ENCODE peak calls at places on chromosomes 1 and 21, in nine cellular contexts. One of them, this sample, is unnamed.

GRCh38 chr1:181100015-181100905 is 11.8 kb downstream of the IER5 start:
- DNase-seq in uterus: no peak
- DNase-seq in foreskin keratinocyte: peak; percentile 89
- DNase-seq in lung: no peak
- DNase-seq in hepatocyte: no peak
- DNase-seq in Peyer's patch: no peak
- DNase-seq in cardiac muscle cell: no peak
- DNase-seq in OCI-LY7: no peak
- DNase-seq in HCT116: no peak
- DNase-seq in this sample: no peak

GRCh38 chr1:183030053-183030452 is 6.8 kb downstream of the LAMC1 start:
- DNase-seq in cardiac muscle cell: no peak
- DNase-seq in lung: no peak
- DNase-seq in OCI-LY7: no peak
- DNase-seq in Peyer's patch: no peak
- DNase-seq in uterus: no peak
- DNase-seq in hepatocyte: peak; percentile 48
- DNase-seq in HCT116: no peak
- DNase-seq in foreskin keratinocyte: no peak
- DNase-seq in this sample: no peak

GRCh38 chr1:236888126-236888525 is 93.0 kb downstream of the MTR start:
- DNase-seq in uterus: no peak
- DNase-seq in HCT116: no peak
- DNase-seq in foreskin keratinocyte: no peak
- DNase-seq in lung: no peak
- DNase-seq in cardiac muscle cell: no peak
- DNase-seq in hepatocyte: no peak
- DNase-seq in Peyer's patch: no peak
- DNase-seq in OCI-LY7: no peak
- DNase-seq in this sample: no peak

GRCh38 chr1:3012511-3013291 is 8.6 kb upstream of the ACTRT2 start:
- DNase-seq in OCI-LY7: peak; percentile 25
- DNase-seq in lung: peak; percentile 40
- DNase-seq in cardiac muscle cell: no peak
- DNase-seq in HCT116: no peak
- DNase-seq in foreskin keratinocyte: no peak
- DNase-seq in uterus: no peak
- DNase-seq in hepatocyte: peak; percentile 63
- DNase-seq in Peyer's patch: peak; percentile 69
- DNase-seq in this sample: peak; percentile 48

GRCh38 chr1:229990326-229990725 is 76.7 kb upstream of the GALNT2 start:
- DNase-seq in cardiac muscle cell: no peak
- DNase-seq in hepatocyte: no peak
- DNase-seq in Peyer's patch: no peak
- DNase-seq in foreskin keratinocyte: no peak
- DNase-seq in uterus: no peak
- DNase-seq in lung: no peak
- DNase-seq in HCT116: no peak
- DNase-seq in OCI-LY7: no peak
- DNase-seq in this sample: no peak

GRCh38 chr1:224641030-224641429 is 24.9 kb downstream of the CNIH3 start:
- DNase-seq in hepatocyte: peak; percentile 26
- DNase-seq in lung: no peak
- DNase-seq in foreskin keratinocyte: no peak
- DNase-seq in Peyer's patch: no peak
- DNase-seq in cardiac muscle cell: no peak
- DNase-seq in HCT116: peak; percentile 33
- DNase-seq in uterus: no peak
- DNase-seq in OCI-LY7: peak; percentile 20
- DNase-seq in this sample: no peak

GRCh38 chr21:22225299-22225698 is 1227.1 kb downstream of the NCAM2 start:
- DNase-seq in OCI-LY7: no peak
- DNase-seq in lung: no peak
- DNase-seq in uterus: no peak
- DNase-seq in cardiac muscle cell: no peak
- DNase-seq in Peyer's patch: no peak
- DNase-seq in HCT116: no peak
- DNase-seq in hepatocyte: no peak
- DNase-seq in foreskin keratinocyte: no peak
- DNase-seq in this sample: no peak

GRCh38 chr1:184504012-184504694 is 117.3 kb downstream of the C1orf21 start:
- DNase-seq in HCT116: no peak
- DNase-seq in uterus: no peak
- DNase-seq in OCI-LY7: no peak
- DNase-seq in cardiac muscle cell: no peak
- DNase-seq in foreskin keratinocyte: no peak
- DNase-seq in lung: no peak
- DNase-seq in Peyer's patch: no peak
- DNase-seq in hepatocyte: no peak
- DNase-seq in this sample: no peak

GRCh38 chr1:38045431-38046332 is 911 bp downstream of the POU3F1 start:
- DNase-seq in cardiac muscle cell: peak; percentile 35
- DNase-seq in OCI-LY7: no peak
- DNase-seq in hepatocyte: no peak
- DNase-seq in lung: no peak
- DNase-seq in uterus: no peak
- DNase-seq in HCT116: no peak
- DNase-seq in Peyer's patch: no peak
- DNase-seq in foreskin keratinocyte: peak; percentile 40
- DNase-seq in this sample: no peak

GRCh38 chr1:202584707-202585590 is 125.3 kb downstream of the SYT2 start:
- DNase-seq in Peyer's patch: no peak
- DNase-seq in lung: no peak
- DNase-seq in uterus: no peak
- DNase-seq in OCI-LY7: no peak
- DNase-seq in HCT116: no peak
- DNase-seq in hepatocyte: no peak
- DNase-seq in cardiac muscle cell: no peak
- DNase-seq in foreskin keratinocyte: no peak
- DNase-seq in this sample: no peak

GRCh38 chr21:35527358-35527757 is 478.3 kb upstream of the RUNX1 start:
- DNase-seq in OCI-LY7: no peak
- DNase-seq in Peyer's patch: no peak
- DNase-seq in lung: no peak
- DNase-seq in hepatocyte: no peak
- DNase-seq in uterus: no peak
- DNase-seq in foreskin keratinocyte: no peak
- DNase-seq in cardiac muscle cell: no peak
- DNase-seq in HCT116: no peak
- DNase-seq in this sample: no peak

GRCh38 chr1:26696645-26697440 is 1.0 kb downstream of the ARID1A start:
- DNase-seq in lung: peak; percentile 45
- DNase-seq in Peyer's patch: peak; percentile 75
- DNase-seq in foreskin keratinocyte: no peak
- DNase-seq in cardiac muscle cell: peak; percentile 44
- DNase-seq in HCT116: no peak
- DNase-seq in hepatocyte: peak; percentile 57
- DNase-seq in OCI-LY7: peak; percentile 72
- DNase-seq in uterus: peak; percentile 31
- DNase-seq in this sample: peak; percentile 39

GRCh38 chr1:215376544-215377264 is 190.4 kb upstream of the KCTD3 start:
- DNase-seq in lung: no peak
- DNase-seq in cardiac muscle cell: no peak
- DNase-seq in foreskin keratinocyte: no peak
- DNase-seq in Peyer's patch: no peak
- DNase-seq in HCT116: no peak
- DNase-seq in uterus: no peak
- DNase-seq in hepatocyte: no peak
- DNase-seq in OCI-LY7: no peak
- DNase-seq in this sample: no peak

GRCh38 chr1:29719253-29719652 is 482.9 kb downstream of the PTPRU start:
- DNase-seq in foreskin keratinocyte: no peak
- DNase-seq in lung: no peak
- DNase-seq in OCI-LY7: no peak
- DNase-seq in hepatocyte: no peak
- DNase-seq in HCT116: no peak
- DNase-seq in uterus: no peak
- DNase-seq in cardiac muscle cell: no peak
- DNase-seq in Peyer's patch: no peak
- DNase-seq in this sample: no peak

GRCh38 chr21:34589511-34590282 is 25.2 kb downstream of the RCAN1 start:
- DNase-seq in cardiac muscle cell: no peak
- DNase-seq in hepatocyte: no peak
- DNase-seq in OCI-LY7: no peak
- DNase-seq in foreskin keratinocyte: no peak
- DNase-seq in Peyer's patch: no peak
- DNase-seq in lung: no peak
- DNase-seq in uterus: no peak
- DNase-seq in HCT116: no peak
- DNase-seq in this sample: no peak

GRCh38 chr1:160622885-160623633 is 23.8 kb downstream of the SLAMF1 start:
- DNase-seq in OCI-LY7: peak; percentile 56
- DNase-seq in foreskin keratinocyte: no peak
- DNase-seq in HCT116: no peak
- DNase-seq in uterus: no peak
- DNase-seq in Peyer's patch: no peak
- DNase-seq in cardiac muscle cell: no peak
- DNase-seq in lung: no peak
- DNase-seq in hepatocyte: no peak
- DNase-seq in this sample: no peak

GRCh38 chr1:101996830-101997485 is at the start of gene OLFM3:
- DNase-seq in HCT116: no peak
- DNase-seq in cardiac muscle cell: peak; percentile 93
- DNase-seq in uterus: no peak
- DNase-seq in Peyer's patch: no peak
- DNase-seq in lung: no peak
- DNase-seq in foreskin keratinocyte: peak; percentile 6
- DNase-seq in hepatocyte: peak; percentile 82
- DNase-seq in OCI-LY7: no peak
- DNase-seq in this sample: no peak

GRCh38 chr1:41683681-41684500 is 199.4 kb upstream of the EDN2 start:
- DNase-seq in foreskin keratinocyte: no peak
- DNase-seq in Peyer's patch: peak; percentile 64
- DNase-seq in OCI-LY7: no peak
- DNase-seq in lung: no peak
- DNase-seq in HCT116: no peak
- DNase-seq in uterus: no peak
- DNase-seq in hepatocyte: no peak
- DNase-seq in cardiac muscle cell: no peak
- DNase-seq in this sample: no peak

GRCh38 chr1:24413350-24414163 is at the start of gene STPG1:
- DNase-seq in Peyer's patch: peak; percentile 92
- DNase-seq in OCI-LY7: peak; percentile 84
- DNase-seq in hepatocyte: peak; percentile 87
- DNase-seq in foreskin keratinocyte: peak; percentile 84
- DNase-seq in lung: peak; percentile 86
- DNase-seq in uterus: peak; percentile 79
- DNase-seq in HCT116: peak; percentile 92
- DNase-seq in cardiac muscle cell: peak; percentile 86
- DNase-seq in this sample: peak; percentile 76

DNA sequence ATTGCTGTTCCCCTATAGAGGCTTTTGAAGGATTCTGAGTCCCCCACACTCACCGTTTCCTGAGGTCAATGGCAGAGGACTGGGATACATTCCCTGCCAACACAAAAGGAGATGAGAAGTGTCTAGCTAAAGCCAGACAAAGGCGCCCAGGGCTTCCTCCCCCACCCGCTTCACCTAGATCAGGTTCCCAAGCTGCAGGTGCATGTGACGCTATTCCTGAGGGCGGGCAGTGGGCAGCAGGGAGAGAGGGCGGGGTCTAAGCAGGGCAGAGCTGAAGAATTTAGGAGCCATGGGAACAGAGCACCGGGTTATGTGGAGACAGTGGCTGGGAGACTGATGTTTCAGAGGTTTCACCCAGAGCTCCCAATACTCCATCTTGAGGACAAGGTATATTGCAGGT is 6.0 kb upstream of the ARHGEF2 start:
- DNase-seq in HCT116: no peak
- DNase-seq in uterus: no peak
- DNase-seq in hepatocyte: no peak
- DNase-seq in cardiac muscle cell: no peak
- DNase-seq in OCI-LY7: no peak
- DNase-seq in foreskin keratinocyte: no peak
- DNase-seq in lung: no peak
- DNase-seq in Peyer's patch: no peak
- DNase-seq in this sample: no peak
- H3K27ac ChIP-seq in HCT116: no peak overlapping the region
- H3K27ac ChIP-seq in uterus: peak overlapping the region; percentile 99
- H3K27ac ChIP-seq in hepatocyte: peak overlapping the region; percentile 61
- H3K27ac ChIP-seq in cardiac muscle cell: no peak overlapping the region
- H3K27ac ChIP-seq in OCI-LY7: peak overlapping the region; percentile 94
- H3K27ac ChIP-seq in foreskin keratinocyte: no peak overlapping the region
- H3K27ac ChIP-seq in lung: peak overlapping the region; percentile 73
- H3K27ac ChIP-seq in Peyer's patch: peak overlapping the region; percentile 96
- H3K27ac ChIP-seq in this sample: peak overlapping the region; percentile 99

GRCh38 chr1:231369282-231369681 is 31.2 kb downstream of the SPRTN start:
- DNase-seq in cardiac muscle cell: no peak
- DNase-seq in OCI-LY7: no peak
- DNase-seq in Peyer's patch: no peak
- DNase-seq in hepatocyte: no peak
- DNase-seq in uterus: no peak
- DNase-seq in lung: no peak
- DNase-seq in foreskin keratinocyte: no peak
- DNase-seq in HCT116: no peak
- DNase-seq in this sample: no peak
- TF ChIP-seq CTCF in cardiac muscle cell: peak; percentile 7
- TF ChIP-seq CTCF in OCI-LY7: no peak
- TF ChIP-seq CTCF in Peyer's patch: no peak
- TF ChIP-seq CTCF in hepatocyte: no peak
- TF ChIP-seq CTCF in uterus: no peak
- TF ChIP-seq CTCF in lung: no peak
- TF ChIP-seq CTCF in foreskin keratinocyte: peak; percentile 49
- TF ChIP-seq CTCF in HCT116: no peak
- TF ChIP-seq CTCF in this sample: no peak

GRCh38 chr1:55512467-55512866 is 297.3 kb upstream of the USP24 start:
- DNase-seq in cardiac muscle cell: no peak
- DNase-seq in Peyer's patch: no peak
- DNase-seq in HCT116: no peak
- DNase-seq in lung: no peak
- DNase-seq in OCI-LY7: no peak
- DNase-seq in uterus: no peak
- DNase-seq in foreskin keratinocyte: no peak
- DNase-seq in hepatocyte: no peak
- DNase-seq in this sample: no peak
- H3K27ac ChIP-seq in cardiac muscle cell: no peak overlapping the region
- H3K27ac ChIP-seq in Peyer's patch: no peak overlapping the region
- H3K27ac ChIP-seq in HCT116: no peak overlapping the region
- H3K27ac ChIP-seq in lung: no peak overlapping the region
- H3K27ac ChIP-seq in OCI-LY7: no peak overlapping the region
- H3K27ac ChIP-seq in uterus: no peak overlapping the region
- H3K27ac ChIP-seq in foreskin keratinocyte: no peak overlapping the region
- H3K27ac ChIP-seq in hepatocyte: no peak overlapping the region
- H3K27ac ChIP-seq in this sample: no peak overlapping the region

GRCh38 chr1:221832617-221833016 is 90.7 kb upstream of the DUSP10 start:
- DNase-seq in OCI-LY7: no peak
- DNase-seq in lung: no peak
- DNase-seq in foreskin keratinocyte: peak; percentile 85
- DNase-seq in cardiac muscle cell: no peak
- DNase-seq in Peyer's patch: no peak
- DNase-seq in hepatocyte: no peak
- DNase-seq in HCT116: no peak
- DNase-seq in uterus: no peak
- DNase-seq in this sample: peak; percentile 33
- TF ChIP-seq CTCF in OCI-LY7: no peak
- TF ChIP-seq CTCF in lung: no peak
- TF ChIP-seq CTCF in foreskin keratinocyte: no peak
- TF ChIP-seq CTCF in cardiac muscle cell: no peak
- TF ChIP-seq CTCF in Peyer's patch: no peak
- TF ChIP-seq CTCF in hepatocyte: no peak
- TF ChIP-seq CTCF in HCT116: no peak
- TF ChIP-seq CTCF in uterus: no peak
- TF ChIP-seq CTCF in this sample: no peak

GRCh38 chr1:110482662-110483307 is 31.8 kb downstream of the PROK1 start:
- DNase-seq in Peyer's patch: no peak
- DNase-seq in uterus: no peak
- DNase-seq in hepatocyte: no peak
- DNase-seq in cardiac muscle cell: no peak
- DNase-seq in OCI-LY7: no peak
- DNase-seq in HCT116: no peak
- DNase-seq in lung: peak; percentile 67
- DNase-seq in foreskin keratinocyte: no peak
- DNase-seq in this sample: no peak
- H3K27ac ChIP-seq in Peyer's patch: no peak overlapping the region
- H3K27ac ChIP-seq in uterus: no peak overlapping the region
- H3K27ac ChIP-seq in hepatocyte: no peak overlapping the region
- H3K27ac ChIP-seq in cardiac muscle cell: no peak overlapping the region
- H3K27ac ChIP-seq in OCI-LY7: no peak overlapping the region
- H3K27ac ChIP-seq in HCT116: no peak overlapping the region
- H3K27ac ChIP-seq in lung: peak overlapping the region; percentile 59
- H3K27ac ChIP-seq in foreskin keratinocyte: no peak overlapping the region
- H3K27ac ChIP-seq in this sample: no peak overlapping the region